ENCODE peak calls at places on chromosomes 12 and 14, in seven cellular contexts. One of them, this sample, is unnamed.

GRCh38 chr14:77303417-77304156 is 17.1 kb downstream of the POMT2 start:
- DNase-seq in astrocyte of the spinal cord: peak
- DNase-seq in foreskin fibroblast: peak
- DNase-seq in tibial nerve: no peak
- DNase-seq in psoas muscle: no peak
- DNase-seq in upper lobe of right lung: no peak
- DNase-seq in activated B cell treated with CpG ODN at 0.5 μM for 24 hours: no peak
- DNase-seq in this sample: no peak

GRCh38 chr12:2411586-2412304 is 359.0 kb downstream of the CACNA1C start:
- DNase-seq in astrocyte of the spinal cord: no peak
- DNase-seq in foreskin fibroblast: no peak
- DNase-seq in tibial nerve: no peak
- DNase-seq in psoas muscle: peak
- DNase-seq in upper lobe of right lung: peak
- DNase-seq in activated B cell treated with CpG ODN at 0.5 μM for 24 hours: no peak
- DNase-seq in this sample: peak

GRCh38 chr14:99732436-99733220 is 48.5 kb downstream of the CYP46A1 start:
- DNase-seq in astrocyte of the spinal cord: no peak
- DNase-seq in foreskin fibroblast: no peak
- DNase-seq in tibial nerve: peak
- DNase-seq in psoas muscle: no peak
- DNase-seq in upper lobe of right lung: peak
- DNase-seq in activated B cell treated with CpG ODN at 0.5 μM for 24 hours: no peak
- DNase-seq in this sample: no peak

GRCh38 chr12:80187660-80188090 is 88.3 kb downstream of the OTOGL start:
- DNase-seq in astrocyte of the spinal cord: peak
- DNase-seq in foreskin fibroblast: peak
- DNase-seq in tibial nerve: no peak
- DNase-seq in psoas muscle: no peak
- DNase-seq in upper lobe of right lung: no peak
- DNase-seq in activated B cell treated with CpG ODN at 0.5 μM for 24 hours: no peak
- DNase-seq in this sample: no peak

GRCh38 chr12:58513866-58514265 is 406.4 kb downstream of the LRIG3 start:
- DNase-seq in astrocyte of the spinal cord: no peak
- DNase-seq in foreskin fibroblast: no peak
- DNase-seq in tibial nerve: no peak
- DNase-seq in psoas muscle: no peak
- DNase-seq in upper lobe of right lung: no peak
- DNase-seq in activated B cell treated with CpG ODN at 0.5 μM for 24 hours: no peak
- DNase-seq in this sample: no peak

GRCh38 chr14:93764211-93764659 is 24.1 kb downstream of the PRIMA1 start:
- DNase-seq in astrocyte of the spinal cord: no peak
- DNase-seq in foreskin fibroblast: peak
- DNase-seq in tibial nerve: no peak
- DNase-seq in psoas muscle: no peak
- DNase-seq in upper lobe of right lung: no peak
- DNase-seq in activated B cell treated with CpG ODN at 0.5 μM for 24 hours: no peak
- DNase-seq in this sample: no peak

GRCh38 chr12:114218136-114218535 is 187.8 kb downstream of the TBX5 start:
- DNase-seq in astrocyte of the spinal cord: no peak
- DNase-seq in foreskin fibroblast: no peak
- DNase-seq in tibial nerve: no peak
- DNase-seq in psoas muscle: no peak
- DNase-seq in upper lobe of right lung: no peak
- DNase-seq in activated B cell treated with CpG ODN at 0.5 μM for 24 hours: no peak
- DNase-seq in this sample: no peak

GRCh38 chr12:113642672-113643071 is 171.0 kb upstream of the LHX5 start:
- DNase-seq in astrocyte of the spinal cord: no peak
- DNase-seq in foreskin fibroblast: no peak
- DNase-seq in tibial nerve: no peak
- DNase-seq in psoas muscle: no peak
- DNase-seq in upper lobe of right lung: no peak
- DNase-seq in activated B cell treated with CpG ODN at 0.5 μM for 24 hours: no peak
- DNase-seq in this sample: no peak

GRCh38 chr12:121536058-121536928 is 44.5 kb downstream of the KDM2B start:
- DNase-seq in astrocyte of the spinal cord: peak
- DNase-seq in foreskin fibroblast: peak
- DNase-seq in tibial nerve: peak
- DNase-seq in psoas muscle: peak
- DNase-seq in upper lobe of right lung: peak
- DNase-seq in activated B cell treated with CpG ODN at 0.5 μM for 24 hours: peak
- DNase-seq in this sample: peak

GRCh38 chr14:38207830-38208815 is at the start of gene SSTR1:
- DNase-seq in astrocyte of the spinal cord: peak
- DNase-seq in foreskin fibroblast: no peak
- DNase-seq in tibial nerve: no peak
- DNase-seq in psoas muscle: peak
- DNase-seq in upper lobe of right lung: peak
- DNase-seq in activated B cell treated with CpG ODN at 0.5 μM for 24 hours: no peak
- DNase-seq in this sample: no peak

GRCh38 chr12:80864046-80864735 is 73.5 kb downstream of the LIN7A start:
- DNase-seq in astrocyte of the spinal cord: no peak
- DNase-seq in foreskin fibroblast: no peak
- DNase-seq in tibial nerve: no peak
- DNase-seq in psoas muscle: no peak
- DNase-seq in upper lobe of right lung: no peak
- DNase-seq in activated B cell treated with CpG ODN at 0.5 μM for 24 hours: no peak
- DNase-seq in this sample: no peak

GRCh38 chr14:79712302-79712950 is 498.9 kb downstream of the DIO2 start:
- DNase-seq in astrocyte of the spinal cord: peak
- DNase-seq in foreskin fibroblast: no peak
- DNase-seq in tibial nerve: no peak
- DNase-seq in psoas muscle: no peak
- DNase-seq in upper lobe of right lung: no peak
- DNase-seq in activated B cell treated with CpG ODN at 0.5 μM for 24 hours: no peak
- DNase-seq in this sample: no peak
- TF ChIP-seq CTCF in astrocyte of the spinal cord: no peak
- TF ChIP-seq CTCF in foreskin fibroblast: no peak
- TF ChIP-seq CTCF in tibial nerve: no peak
- TF ChIP-seq CTCF in psoas muscle: no peak
- TF ChIP-seq CTCF in upper lobe of right lung: no peak
- TF ChIP-seq CTCF in activated B cell treated with CpG ODN at 0.5 μM for 24 hours: no peak
- TF ChIP-seq CTCF in this sample: no peak

GRCh38 chr12:57395121-57395520 is 35.7 kb downstream of the R3HDM2 start:
- DNase-seq in astrocyte of the spinal cord: no peak
- DNase-seq in foreskin fibroblast: no peak
- DNase-seq in tibial nerve: no peak
- DNase-seq in psoas muscle: no peak
- DNase-seq in upper lobe of right lung: no peak
- DNase-seq in activated B cell treated with CpG ODN at 0.5 μM for 24 hours: no peak
- DNase-seq in this sample: no peak

GRCh38 chr12:57401165-57401564 is 29.7 kb downstream of the R3HDM2 start:
- DNase-seq in astrocyte of the spinal cord: no peak
- DNase-seq in foreskin fibroblast: no peak
- DNase-seq in tibial nerve: no peak
- DNase-seq in psoas muscle: no peak
- DNase-seq in upper lobe of right lung: no peak
- DNase-seq in activated B cell treated with CpG ODN at 0.5 μM for 24 hours: no peak
- DNase-seq in this sample: no peak

DNA sequence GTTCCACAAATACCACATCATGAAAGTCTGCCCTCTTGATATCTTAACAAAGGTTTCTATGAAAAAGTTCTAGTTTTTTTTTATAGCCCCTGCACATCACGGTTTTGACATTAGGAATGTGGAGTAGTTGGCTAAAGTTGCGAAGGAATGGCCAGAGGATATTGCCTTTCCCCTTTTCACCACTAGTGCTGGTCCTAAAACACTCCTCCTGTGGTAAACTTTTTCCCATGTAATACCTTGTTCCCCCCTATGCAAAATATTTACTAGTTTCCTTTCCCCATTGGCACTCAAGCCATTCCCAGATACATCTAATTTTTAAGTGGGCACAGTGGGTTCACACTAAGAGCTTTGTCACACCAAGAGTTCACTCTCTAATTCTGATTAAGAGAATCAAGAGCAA is 33.4 kb downstream of the R3HDM2 start:
- DNase-seq in astrocyte of the spinal cord: no peak
- DNase-seq in foreskin fibroblast: no peak
- DNase-seq in tibial nerve: no peak
- DNase-seq in psoas muscle: no peak
- DNase-seq in upper lobe of right lung: no peak
- DNase-seq in activated B cell treated with CpG ODN at 0.5 μM for 24 hours: no peak
- DNase-seq in this sample: no peak
- TF ChIP-seq CTCF in astrocyte of the spinal cord: no peak
- TF ChIP-seq CTCF in foreskin fibroblast: no peak
- TF ChIP-seq CTCF in tibial nerve: no peak
- TF ChIP-seq CTCF in psoas muscle: no peak
- TF ChIP-seq CTCF in upper lobe of right lung: no peak
- TF ChIP-seq CTCF in activated B cell treated with CpG ODN at 0.5 μM for 24 hours: no peak
- TF ChIP-seq CTCF in this sample: no peak

GRCh38 chr12:89995870-89996269 is 287.2 kb upstream of the ATP2B1 start:
- DNase-seq in astrocyte of the spinal cord: no peak
- DNase-seq in foreskin fibroblast: no peak
- DNase-seq in tibial nerve: no peak
- DNase-seq in psoas muscle: no peak
- DNase-seq in upper lobe of right lung: no peak
- DNase-seq in activated B cell treated with CpG ODN at 0.5 μM for 24 hours: no peak
- DNase-seq in this sample: no peak
- TF ChIP-seq CTCF in astrocyte of the spinal cord: no peak
- TF ChIP-seq CTCF in foreskin fibroblast: no peak
- TF ChIP-seq CTCF in tibial nerve: no peak
- TF ChIP-seq CTCF in psoas muscle: no peak
- TF ChIP-seq CTCF in upper lobe of right lung: no peak
- TF ChIP-seq CTCF in activated B cell treated with CpG ODN at 0.5 μM for 24 hours: no peak
- TF ChIP-seq CTCF in this sample: no peak

DNA sequence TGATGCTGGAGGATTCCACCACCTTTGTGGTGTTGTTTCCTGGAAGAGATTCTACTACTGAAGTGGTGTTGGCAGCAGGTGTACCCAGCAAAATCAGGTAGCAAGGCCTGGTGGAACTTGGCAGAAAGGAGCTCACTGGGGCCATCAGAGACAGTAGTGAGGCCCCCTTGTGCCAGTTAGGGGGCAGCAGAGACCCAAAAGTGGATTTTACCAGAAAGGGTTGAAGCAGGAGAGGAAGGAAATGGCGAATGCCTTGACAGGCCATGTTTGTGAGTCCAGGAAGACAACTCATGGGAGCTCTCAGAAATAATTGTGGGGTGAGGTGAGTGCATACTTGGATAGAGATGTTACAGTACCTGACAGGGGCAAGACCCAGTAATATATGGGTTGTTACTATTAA is 137.7 kb upstream of the FGD4 start:
- DNase-seq in astrocyte of the spinal cord: no peak
- DNase-seq in foreskin fibroblast: no peak
- DNase-seq in tibial nerve: no peak
- DNase-seq in psoas muscle: no peak
- DNase-seq in upper lobe of right lung: no peak
- DNase-seq in activated B cell treated with CpG ODN at 0.5 μM for 24 hours: no peak
- DNase-seq in this sample: no peak
- TF ChIP-seq CTCF in astrocyte of the spinal cord: peak
- TF ChIP-seq CTCF in foreskin fibroblast: no peak
- TF ChIP-seq CTCF in tibial nerve: no peak
- TF ChIP-seq CTCF in psoas muscle: no peak
- TF ChIP-seq CTCF in upper lobe of right lung: no peak
- TF ChIP-seq CTCF in activated B cell treated with CpG ODN at 0.5 μM for 24 hours: no peak
- TF ChIP-seq CTCF in this sample: peak

GRCh38 chr12:107929436-107929835 is 154.9 kb downstream of the ASCL4 start:
- DNase-seq in astrocyte of the spinal cord: peak
- DNase-seq in foreskin fibroblast: no peak
- DNase-seq in tibial nerve: no peak
- DNase-seq in psoas muscle: no peak
- DNase-seq in upper lobe of right lung: no peak
- DNase-seq in activated B cell treated with CpG ODN at 0.5 μM for 24 hours: no peak
- DNase-seq in this sample: no peak
- TF ChIP-seq CTCF in astrocyte of the spinal cord: peak
- TF ChIP-seq CTCF in foreskin fibroblast: no peak
- TF ChIP-seq CTCF in tibial nerve: peak
- TF ChIP-seq CTCF in psoas muscle: no peak
- TF ChIP-seq CTCF in upper lobe of right lung: peak
- TF ChIP-seq CTCF in activated B cell treated with CpG ODN at 0.5 μM for 24 hours: no peak
- TF ChIP-seq CTCF in this sample: peak

GRCh38 chr14:30180219-30180618 is 252.6 kb upstream of the PRKD1 start:
- DNase-seq in astrocyte of the spinal cord: peak
- DNase-seq in foreskin fibroblast: peak
- DNase-seq in tibial nerve: no peak
- DNase-seq in psoas muscle: no peak
- DNase-seq in upper lobe of right lung: no peak
- DNase-seq in activated B cell treated with CpG ODN at 0.5 μM for 24 hours: no peak
- DNase-seq in this sample: no peak

GRCh38 chr14:30191639-30192279 is 264.1 kb upstream of the PRKD1 start:
- DNase-seq in astrocyte of the spinal cord: no peak
- DNase-seq in foreskin fibroblast: peak
- DNase-seq in tibial nerve: no peak
- DNase-seq in psoas muscle: no peak
- DNase-seq in upper lobe of right lung: no peak
- DNase-seq in activated B cell treated with CpG ODN at 0.5 μM for 24 hours: no peak
- DNase-seq in this sample: no peak

DNA sequence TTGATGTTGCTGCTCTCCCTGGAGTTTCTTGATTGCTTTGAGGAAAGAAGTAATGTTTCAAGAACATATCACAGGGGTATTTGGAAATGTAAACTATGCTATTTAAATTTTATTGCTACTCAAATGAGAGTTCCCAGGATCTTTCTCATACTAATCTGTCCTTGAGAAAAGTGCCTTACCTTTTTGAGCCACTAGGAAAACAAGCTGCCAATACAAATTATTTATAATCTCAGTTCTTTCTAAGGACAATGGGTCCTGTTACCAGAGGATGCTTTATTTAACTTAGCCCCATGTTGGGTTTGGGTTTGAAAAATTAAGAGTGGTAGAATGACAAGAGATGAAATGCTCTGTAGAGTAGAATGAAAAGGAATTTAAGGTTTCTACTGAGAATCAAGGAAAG is 258.2 kb upstream of the PRKD1 start:
- DNase-seq in astrocyte of the spinal cord: no peak
- DNase-seq in foreskin fibroblast: no peak
- DNase-seq in tibial nerve: no peak
- DNase-seq in psoas muscle: no peak
- DNase-seq in upper lobe of right lung: no peak
- DNase-seq in activated B cell treated with CpG ODN at 0.5 μM for 24 hours: no peak
- DNase-seq in this sample: no peak
- TF ChIP-seq CTCF in astrocyte of the spinal cord: peak
- TF ChIP-seq CTCF in foreskin fibroblast: no peak
- TF ChIP-seq CTCF in tibial nerve: no peak
- TF ChIP-seq CTCF in psoas muscle: no peak
- TF ChIP-seq CTCF in upper lobe of right lung: no peak
- TF ChIP-seq CTCF in activated B cell treated with CpG ODN at 0.5 μM for 24 hours: no peak
- TF ChIP-seq CTCF in this sample: no peak

This sample was measured in D721Med.